ENCODE peak calls at places on chromosomes 12 and 14, in eight cellular contexts. P is lung; I is A549; J is CD8-positive, alpha-beta memory T cell; T is WERI-Rb-1; W is coronary artery; A is CD4-positive, CD25-positive, alpha-beta regulatory T cell; X is heart right ventricle. S is an unnamed sample.

GRCh38 chr14:29926701-29927595 is 699 bp downstream of the PRKD1 start:
- DNase-seq in P (peak), I (peak), J (no peak), T (peak), W (peak), A (no peak), X (peak), S (peak)

GRCh38 chr14:56300495-56300894 is 182.3 kb downstream of the PELI2 start:
- DNase-seq in P (no peak), I (no peak), J (no peak), T (no peak), W (no peak), A (no peak), X (no peak), S (no peak)

GRCh38 chr14:61640834-61641170 is 54.5 kb upstream of the HIF1A start:
- DNase-seq in P (no peak), I (no peak), J (no peak), T (no peak), W (no peak), A (no peak), X (no peak), S (no peak)

GRCh38 chr12:62260733-62261683 is 804 bp downstream of the USP15 start:
- DNase-seq in P (peak), I (peak), J (peak), T (peak), W (no peak), A (peak), X (peak), S (peak)

GRCh38 chr12:110574044-110574443 is 9.1 kb downstream of the PPTC7 start:
- DNase-seq in P (no peak), I (no peak), J (no peak), T (no peak), W (no peak), A (no peak), X (no peak), S (no peak)

GRCh38 chr12:16939871-16940306 is 333.9 kb upstream of the LMO3 start:
- DNase-seq in P (peak), I (peak), J (no peak), T (peak), W (no peak), A (no peak), X (no peak), S (peak)

GRCh38 chr12:42482820-42483533 is 106.6 kb downstream of the PRICKLE1 start:
- DNase-seq in P (peak), I (peak), J (peak), T (peak), W (peak), A (no peak), X (peak), S (peak)

GRCh38 chr14:35400707-35401421 is 3.7 kb downstream of the NFKBIA start:
- DNase-seq in P (no peak), I (no peak), J (peak), T (no peak), W (no peak), A (no peak), X (no peak), S (peak)

GRCh38 chr12:62631531-62632520 is 165.2 kb downstream of the MON2 start:
- DNase-seq in P (peak), I (peak), J (peak), T (peak), W (peak), A (no peak), X (peak), S (peak)

GRCh38 chr12:44874981-44875416 is 1.1 kb downstream of the NELL2 start:
- DNase-seq in P (no peak), I (peak), J (peak), T (peak), W (no peak), A (no peak), X (no peak), S (peak)

GRCh38 chr14:68692916-68693771 is 99.7 kb downstream of the ZFP36L1 start:
- DNase-seq in P (no peak), I (no peak), J (no peak), T (no peak), W (no peak), A (no peak), X (no peak), S (no peak)

GRCh38 chr14:103418508-103418818 is 33.2 kb downstream of the MARK3 start:
- DNase-seq in P (peak), I (no peak), J (no peak), T (no peak), W (no peak), A (no peak), X (no peak), S (no peak)

GRCh38 chr12:46843811-46844210 is 18.0 kb upstream of the SLC38A4 start:
- DNase-seq in P (no peak), I (no peak), J (no peak), T (no peak), W (no peak), A (no peak), X (no peak), S (no peak)

GRCh38 chr12:46841891-46842290 is 16.1 kb upstream of the SLC38A4 start:
- DNase-seq in P (no peak), I (no peak), J (no peak), T (no peak), W (no peak), A (no peak), X (no peak), S (no peak)

DNA sequence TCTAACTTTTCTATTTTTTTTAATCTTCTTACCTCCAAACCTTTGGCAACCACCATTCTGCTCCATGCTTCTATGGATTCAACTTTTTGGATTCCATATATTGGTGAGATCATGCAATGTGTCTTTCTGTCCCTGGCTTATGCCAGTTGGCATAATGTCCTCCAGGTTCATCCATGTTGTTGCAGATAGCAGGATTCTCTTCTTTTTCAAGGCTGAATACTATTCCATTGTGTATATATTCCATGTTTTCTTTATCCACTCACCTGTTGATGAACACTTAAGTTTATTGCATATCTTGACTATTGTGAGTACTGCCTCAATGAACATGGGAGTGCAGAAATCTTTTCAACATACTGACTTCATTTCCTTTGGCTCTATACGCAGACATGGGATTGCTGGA is 21.2 kb upstream of the SLC38A4 start:
- DNase-seq in P (no peak), I (no peak), J (no peak), T (no peak), W (no peak), A (no peak), X (no peak), S (no peak)
- H3K27ac ChIP-seq in P (no peak), I (no peak), J (no peak), T (no peak), W (no peak), A (no peak), X (no peak), S (no peak)

DNA sequence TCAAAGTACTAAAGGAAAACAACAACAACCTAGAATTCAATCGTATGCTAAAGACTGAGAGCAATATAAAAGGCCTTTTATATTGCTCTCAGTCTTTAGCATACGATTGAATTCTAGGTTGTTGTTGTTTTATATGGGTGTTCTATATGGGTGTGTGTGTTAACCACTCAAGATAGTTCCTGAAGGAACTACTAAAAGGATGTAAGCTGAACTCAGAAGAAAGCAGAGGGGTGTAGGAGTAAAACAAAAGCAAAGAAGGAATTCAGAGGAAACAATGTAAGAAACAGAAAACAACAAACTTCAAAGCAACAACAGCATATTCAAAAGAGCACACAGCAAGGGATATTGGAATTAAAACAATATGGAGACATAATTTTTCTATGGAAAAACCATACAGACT is 5.4 kb downstream of the ZNF891 start:
- DNase-seq in P (no peak), I (no peak), J (no peak), T (no peak), W (no peak), A (no peak), X (no peak), S (no peak)
- H3K4me3 ChIP-seq in P (no peak), I (no peak), J (peak), T (no peak), W (no peak), A (peak), X (no peak), S (no peak)

DNA sequence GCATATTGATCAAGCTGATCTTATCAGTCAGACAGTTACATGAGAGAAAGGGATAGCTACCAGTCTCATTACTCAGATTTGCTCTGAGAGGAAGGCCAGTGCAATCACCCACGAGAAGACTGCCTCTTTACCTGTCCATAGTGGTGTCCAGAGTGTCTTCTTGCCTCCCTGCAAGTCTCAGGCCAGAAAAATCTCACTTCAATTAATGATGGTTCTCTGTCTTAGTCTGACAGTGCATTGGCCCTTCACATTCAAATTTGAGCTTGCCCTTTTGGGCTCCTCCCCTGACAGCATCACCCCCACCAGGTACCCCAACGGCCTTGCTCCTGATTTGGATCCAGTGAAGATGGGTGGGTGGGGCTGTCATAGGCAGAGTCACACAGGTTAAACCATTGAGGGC is at the start of gene AICDA:
- DNase-seq in P (no peak), I (no peak), J (no peak), T (no peak), W (no peak), A (no peak), X (no peak), S (no peak)
- H3K27ac ChIP-seq in P (no peak), I (no peak), J (no peak), T (no peak), W (no peak), A (no peak), X (no peak), S (no peak)

GRCh38 chr12:92695056-92695455 is 7.7 kb upstream of the PLEKHG7 start:
- DNase-seq in P (no peak), I (no peak), J (no peak), T (no peak), W (no peak), A (no peak), X (no peak), S (no peak)
- H3K4me3 ChIP-seq in P (no peak), I (no peak), J (no peak), T (no peak), W (no peak), A (no peak), X (no peak), S (no peak)

GRCh38 chr12:75889214-75889613 is 142.4 kb downstream of the PHLDA1 start:
- DNase-seq in P (no peak), I (no peak), J (no peak), T (no peak), W (no peak), A (no peak), X (no peak), S (no peak)

GRCh38 chr12:75890660-75891059 is 140.9 kb downstream of the PHLDA1 start:
- DNase-seq in P (no peak), I (no peak), J (no peak), T (no peak), W (no peak), A (no peak), X (no peak), S (no peak)

GRCh38 chr12:75890141-75890540 is 141.4 kb downstream of the PHLDA1 start:
- DNase-seq in P (no peak), I (no peak), J (no peak), T (no peak), W (no peak), A (no peak), X (no peak), S (no peak)

GRCh38 chr12:75892779-75893408 is 138.7 kb downstream of the PHLDA1 start:
- DNase-seq in P (no peak), I (no peak), J (no peak), T (no peak), W (no peak), A (no peak), X (no peak), S (no peak)

DNA sequence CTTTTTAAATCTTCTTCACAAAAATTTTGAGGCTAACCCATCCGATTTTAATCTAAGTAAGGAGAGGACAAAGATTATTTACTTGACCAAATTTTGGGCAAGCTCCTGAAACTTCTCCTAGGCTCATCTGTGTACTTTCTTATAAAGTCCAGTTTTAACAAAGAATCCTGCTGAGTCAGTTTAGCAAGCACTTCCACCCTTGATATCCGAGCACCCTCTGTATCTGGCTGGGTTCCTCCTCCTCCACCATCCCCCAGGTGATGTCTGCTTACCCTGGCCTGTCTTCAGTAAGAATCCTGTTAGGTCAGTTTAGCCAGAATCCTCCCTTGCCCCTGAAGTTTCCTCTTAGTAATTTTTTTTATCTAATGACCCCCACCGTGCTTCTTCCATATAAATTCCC is 140.5 kb downstream of the PHLDA1 start:
- DNase-seq in P (no peak), I (no peak), J (no peak), T (no peak), W (no peak), A (no peak), X (no peak), S (no peak)
- H3K27ac ChIP-seq in P (no peak), I (peak), J (no peak), T (no peak), W (no peak), A (no peak), X (no peak), S (no peak)

GRCh38 chr12:2783936-2784600 is 10.7 kb upstream of the FKBP4 start:
- DNase-seq in P (peak), I (peak), J (peak), T (peak), W (peak), A (peak), X (peak), S (peak)
- H3K4me3 ChIP-seq in P (no peak), I (peak), J (peak), T (no peak), W (peak), A (peak), X (peak), S (no peak)

DNA sequence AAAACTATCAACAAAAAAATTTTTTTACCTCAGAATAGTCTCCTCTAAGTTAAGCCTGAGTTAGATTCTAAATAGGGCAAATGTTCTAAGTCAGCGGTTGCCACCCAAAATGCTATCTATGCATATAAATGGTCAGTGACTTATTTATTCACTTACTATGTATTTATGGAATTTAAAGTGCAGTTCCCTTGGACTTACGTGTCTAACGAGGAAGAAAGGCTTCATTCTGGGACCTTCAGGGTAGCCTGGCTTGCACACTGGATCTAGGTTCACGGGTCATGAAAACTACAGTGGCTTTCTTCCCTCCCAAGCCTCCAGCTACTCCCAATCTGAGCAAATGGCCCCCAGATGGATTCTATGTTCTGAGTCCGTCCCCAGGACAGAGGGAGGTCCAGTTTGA is 77.1 kb downstream of the ARF6 start:
- DNase-seq in P (no peak), I (no peak), J (no peak), T (no peak), W (no peak), A (no peak), X (no peak), S (no peak)
- H3K27ac ChIP-seq in P (peak), I (peak), J (peak), T (no peak), W (peak), A (peak), X (peak), S (peak)

DNA sequence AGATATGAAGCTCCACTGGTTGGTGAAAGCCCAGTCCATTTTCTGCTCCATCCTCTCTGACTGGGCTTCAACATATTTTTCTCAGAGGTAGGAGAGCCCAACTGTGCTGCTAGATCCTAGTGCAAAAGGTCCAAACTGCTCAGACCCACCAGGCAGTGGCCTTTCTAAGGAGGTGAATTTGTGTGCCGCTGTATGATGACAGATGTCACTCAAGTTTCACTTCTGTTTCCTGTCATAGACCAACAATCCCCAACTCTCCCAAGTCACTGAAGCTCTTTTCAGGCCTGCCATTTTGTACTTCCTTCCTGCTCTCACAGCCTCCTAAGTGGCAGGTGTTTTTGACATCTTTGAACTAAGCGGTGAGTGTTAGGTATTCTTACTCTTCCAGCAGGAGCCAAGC is 16.4 kb upstream of the RNASE4 start:
- DNase-seq in P (no peak), I (no peak), J (no peak), T (no peak), W (no peak), A (no peak), X (no peak), S (no peak)
- H3K4me3 ChIP-seq in P (no peak), I (no peak), J (no peak), T (no peak), W (no peak), A (peak), X (no peak), S (no peak)

S was measured in small intestine.